ENCODE peak calls at places on chromosomes 11 and 22, in four cellular contexts. C, R, W and A are unnamed samples.
A peak's percentile ranks its signal among the peaks of the same experiment; 100 is the strongest.

GRCh38 chr11:115769891-115770290 is 265.7 kb upstream of the CADM1 start:
- DNase-seq in C (no peak), R (no peak), W (no peak), A (no peak)

GRCh38 chr22:19872779-19873137 is 18.1 kb upstream of the GNB1L start:
- DNase-seq in C (no peak), R (no peak), W (no peak), A (peak; percentile 27)

GRCh38 chr11:132115454-132115853 is 745.0 kb downstream of the NTM start:
- DNase-seq in C (no peak), R (no peak), W (no peak), A (no peak)

GRCh38 chr11:126834149-126834548 is 166.4 kb downstream of the KIRREL3 start:
- DNase-seq in C (no peak), R (no peak), W (no peak), A (no peak)

GRCh38 chr22:50051930-50052329 is 6.2 kb downstream of the TTLL8 start:
- DNase-seq in C (no peak), R (no peak), W (peak; percentile 27), A (no peak)

GRCh38 chr11:15159085-15159484 is 44.4 kb downstream of the INSC start:
- DNase-seq in C (no peak), R (peak; percentile 27), W (peak; percentile 26), A (no peak)

GRCh38 chr11:130121430-130121978 is 38.1 kb upstream of the ST14 start:
- DNase-seq in C (no peak), R (no peak), W (no peak), A (no peak)

GRCh38 chr22:48178536-48178935 is 1416.1 kb downstream of the TBC1D22A start:
- DNase-seq in C (no peak), R (no peak), W (no peak), A (no peak)

GRCh38 chr22:26718905-26719304 is 61.5 kb downstream of the MIAT start:
- DNase-seq in C (no peak), R (no peak), W (no peak), A (no peak)

GRCh38 chr11:17229481-17230152 is 21.8 kb upstream of the PIK3C2A start:
- DNase-seq in C (no peak), R (no peak), W (no peak), A (no peak)

GRCh38 chr11:17230867-17231851 is 23.4 kb upstream of the PIK3C2A start:
- DNase-seq in C (peak; percentile 76), R (no peak), W (no peak), A (no peak)
- TF ChIP-seq USF1 in C (no peak), R (no peak), W (no peak), A (no peak)

GRCh38 chr11:46677991-46678740 is 22.3 kb downstream of the ARHGAP1 start:
- DNase-seq in C (no peak), R (no peak), W (no peak), A (no peak)
- TF ChIP-seq CTCF in C (no peak), R (no peak), W (peak; percentile 34), A (no peak)

DNA sequence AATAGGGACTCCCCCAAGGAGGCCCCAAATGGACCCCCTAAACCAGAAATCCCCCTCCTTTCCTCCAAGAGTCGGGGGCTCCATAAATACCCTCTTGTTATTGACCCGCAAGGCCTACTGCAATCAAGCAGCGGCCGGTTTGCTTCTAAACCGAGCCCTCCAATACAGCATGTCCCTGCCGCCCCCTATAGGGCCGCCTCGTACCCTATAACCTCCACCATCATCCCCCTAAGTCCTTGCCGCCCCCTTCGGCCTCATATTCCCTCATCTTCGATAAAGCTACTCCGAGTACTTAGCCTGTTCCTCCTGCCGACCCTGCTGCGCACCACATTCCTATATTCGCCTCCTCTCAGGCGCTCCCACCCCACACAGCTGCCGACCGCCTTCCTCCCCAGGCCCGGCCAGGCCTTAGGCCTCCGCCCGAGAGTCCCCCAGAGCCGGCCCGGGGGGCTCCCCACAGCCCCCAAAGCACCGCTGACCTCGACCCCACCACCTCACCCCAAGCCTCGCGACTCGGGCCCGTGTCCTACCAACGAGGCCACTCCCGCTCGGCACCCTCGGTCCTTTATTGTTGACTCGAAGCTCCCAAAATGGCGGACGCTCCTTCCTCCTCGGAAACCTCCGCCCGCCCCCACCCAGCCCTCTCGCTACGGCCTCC is 478 bp downstream of the DDX6 start:
- DNase-seq in C (peak; percentile 26), R (peak; percentile 79), W (no peak), A (peak; percentile 61)
- TF ChIP-seq USF1 in C (no peak), R (no peak), W (no peak), A (peak; percentile 32)

DNA sequence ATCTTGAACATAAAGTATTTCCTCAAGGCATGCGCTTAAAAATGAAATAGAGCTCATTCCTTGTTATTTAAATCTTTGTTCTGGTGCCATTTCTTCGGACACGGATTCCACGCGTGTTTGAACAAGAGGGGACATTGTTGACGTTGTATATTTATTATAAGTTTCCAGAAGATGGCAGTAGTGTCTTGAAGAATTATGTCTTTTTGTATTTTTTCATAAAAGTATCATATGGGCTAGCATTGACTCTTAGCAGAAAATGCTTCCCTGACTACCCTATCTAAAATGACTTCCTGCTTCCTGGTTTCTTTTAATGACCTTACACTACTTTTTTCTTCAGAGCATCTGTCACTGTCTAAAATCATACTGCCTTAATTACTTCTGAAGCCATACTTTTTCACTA is 20.4 kb downstream of the BIRC2 start:
- DNase-seq in C (no peak), R (peak; percentile 35), W (peak; percentile 10), A (no peak)
- TF ChIP-seq CTCF in C (peak; percentile 2), R (peak; percentile 50), W (peak; percentile 50), A (no peak)

DNA sequence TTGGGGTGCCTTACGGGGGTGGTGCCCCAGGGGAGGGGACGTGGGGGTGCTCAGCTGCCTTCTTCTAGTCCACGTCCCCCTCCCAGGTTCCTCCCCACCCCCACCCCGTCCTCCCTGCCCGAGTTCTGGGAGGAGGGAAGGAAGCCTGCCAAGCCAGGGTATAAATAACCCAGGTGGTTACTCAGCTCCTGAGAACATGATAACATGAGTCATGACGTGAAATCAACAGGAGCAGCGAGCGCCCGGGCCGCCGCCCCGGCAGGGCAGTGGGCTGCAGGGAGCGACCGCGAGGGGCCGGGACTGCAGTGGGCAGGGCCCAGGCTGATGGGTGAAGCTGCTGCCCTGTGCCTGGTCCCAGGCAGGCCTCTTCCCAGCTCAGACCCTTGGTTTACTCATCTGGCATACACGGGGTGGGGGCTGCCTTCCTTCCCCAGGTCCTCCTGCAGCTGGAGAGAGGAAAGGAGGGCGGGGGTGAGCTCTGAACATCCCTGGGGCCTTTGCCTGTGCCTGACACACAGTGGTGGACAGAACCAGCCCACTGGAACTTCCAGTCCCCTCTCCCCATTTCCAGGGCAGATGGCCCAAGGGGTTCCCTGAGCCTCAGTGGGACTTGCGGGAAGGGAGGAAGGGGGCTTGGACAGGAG is 8.8 kb upstream of the PDGFB start:
- DNase-seq in C (no peak), R (no peak), W (peak; percentile 64), A (no peak)
- TF ChIP-seq USF1 in C (no peak), R (no peak), W (no peak), A (no peak)

GRCh38 chr11:47847892-47848635 is at the start of gene NUP160:
- DNase-seq in C (no peak), R (peak; percentile 90), W (peak; percentile 90), A (peak; percentile 91)

GRCh38 chr11:47847537-47847891 is 636 bp downstream of the NUP160 start:
- DNase-seq in C (no peak), R (peak; percentile 24), W (no peak), A (no peak)

GRCh38 chr11:47846998-47847397 is 1.2 kb downstream of the NUP160 start:
- DNase-seq in C (no peak), R (no peak), W (no peak), A (no peak)

GRCh38 chr11:47850337-47850736 is 2.2 kb upstream of the NUP160 start:
- DNase-seq in C (no peak), R (no peak), W (no peak), A (no peak)

GRCh38 chr11:47848636-47849155 is 546 bp upstream of the NUP160 start:
- DNase-seq in C (no peak), R (no peak), W (no peak), A (no peak)
- TF ChIP-seq CTCF in C (no peak), R (no peak), W (peak; percentile 44), A (no peak)

GRCh38 chr11:65853249-65853979 is 4.6 kb downstream of the CFL1 start:
- DNase-seq in C (no peak), R (peak; percentile 45), W (no peak), A (no peak)

GRCh38 chr11:65856689-65857499 is 1.1 kb downstream of the CFL1 start:
- DNase-seq in C (no peak), R (peak; percentile 80), W (peak; percentile 65), A (peak; percentile 76)

GRCh38 chr11:65855927-65856363 is 2.0 kb downstream of the CFL1 start:
- DNase-seq in C (no peak), R (no peak), W (no peak), A (no peak)

GRCh38 chr11:65854161-65854592 is 3.8 kb downstream of the CFL1 start:
- DNase-seq in C (no peak), R (peak; percentile 10), W (no peak), A (no peak)

DNA sequence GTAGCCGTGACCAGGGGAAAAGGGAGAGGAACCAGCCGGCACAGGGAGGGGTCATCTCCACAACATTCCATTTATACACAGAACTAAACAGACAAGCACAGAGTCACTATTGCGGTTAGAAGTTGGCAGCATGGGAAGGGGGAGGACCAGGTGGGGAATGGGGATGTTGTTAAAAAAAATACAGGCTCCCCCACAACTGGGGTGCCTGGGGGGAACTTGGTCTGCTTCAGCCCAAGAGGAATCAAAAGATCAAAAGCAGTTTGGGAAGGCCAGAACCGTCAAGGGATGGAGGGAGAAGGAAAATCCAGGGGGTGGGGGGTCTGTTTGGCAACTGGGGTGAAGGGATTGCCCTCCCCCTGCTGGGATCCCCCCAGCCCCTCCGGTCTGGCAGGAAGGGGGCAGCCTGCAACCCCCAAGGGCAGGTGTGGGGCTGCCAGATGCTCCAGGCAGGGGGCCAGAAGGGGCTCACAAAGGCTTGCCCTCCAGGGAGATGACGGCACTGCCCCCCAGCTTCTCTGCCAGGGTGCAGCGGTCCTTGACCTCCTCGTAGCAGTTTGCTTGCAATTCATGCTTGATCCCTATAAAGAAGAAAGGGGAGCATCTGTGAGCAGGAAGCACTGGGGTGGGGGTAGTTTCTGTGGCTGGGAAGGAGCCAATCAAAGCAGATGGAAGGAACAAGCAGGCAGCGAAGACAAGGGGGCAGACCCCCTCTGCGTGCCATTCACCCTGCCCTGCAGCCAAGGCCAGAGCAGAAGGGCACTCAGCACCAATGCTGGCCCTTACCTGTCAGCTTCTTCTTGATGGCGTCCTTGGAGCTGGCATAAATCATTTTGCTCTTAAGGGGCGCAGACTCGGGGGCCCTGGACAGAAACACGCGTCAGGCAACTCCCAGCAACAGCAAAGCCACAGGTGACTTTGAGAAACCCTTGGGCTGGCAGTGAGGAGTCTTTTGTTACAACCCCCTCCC is 2.8 kb downstream of the CFL1 start:
- DNase-seq in C (no peak), R (no peak), W (no peak), A (no peak)
- TF ChIP-seq USF1 in C (no peak), R (no peak), W (no peak), A (no peak)

DNA sequence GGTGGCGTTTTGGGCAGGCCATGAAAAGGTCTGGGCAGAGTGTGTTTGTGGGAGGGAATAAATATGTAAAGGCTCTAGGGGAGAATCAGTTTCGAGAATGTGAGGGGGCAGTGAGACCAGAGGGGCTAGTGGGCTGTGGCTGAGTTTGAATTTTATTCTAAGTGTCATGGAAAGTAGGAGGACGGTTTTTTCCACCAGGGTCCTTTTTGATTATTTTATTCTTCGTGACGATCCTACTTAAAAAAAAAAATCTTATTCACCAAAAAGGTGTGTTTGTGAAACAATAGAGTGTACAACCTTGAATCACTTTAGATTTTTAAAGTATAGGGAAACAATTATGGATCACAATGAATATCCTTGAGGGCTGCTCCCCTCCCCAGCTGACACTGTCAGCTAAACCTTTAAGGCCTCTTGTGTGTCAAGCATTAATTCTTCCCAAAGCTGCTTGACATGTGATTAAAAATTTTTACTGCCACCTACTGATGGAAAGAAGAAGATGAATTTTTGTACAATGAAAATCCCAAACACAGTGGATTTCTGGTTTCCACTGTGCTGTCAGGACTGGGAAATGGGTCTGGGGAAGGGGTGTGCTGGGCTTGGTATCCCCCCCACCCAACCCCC is 107.5 kb upstream of the OR4B1 start:
- DNase-seq in C (no peak), R (no peak), W (peak; percentile 58), A (no peak)
- TF ChIP-seq CTCF in C (peak; percentile 14), R (peak; percentile 53), W (peak; percentile 66), A (no peak)

GRCh38 chr11:65498042-65498726 is 661 bp upstream of the MALAT1 start:
- DNase-seq in C (peak; percentile 53), R (no peak), W (no peak), A (no peak)
- TF ChIP-seq USF1 in C (no peak), R (no peak), W (no peak), A (no peak)